ENCODE peak calls at places on chromosome 2, in eight cellular contexts. One of them, this sample, is unnamed.

GRCh38 chr2:47029737-47030524 is 114.3 kb upstream of the MCFD2 start:
- DNase-seq in hepatocyte: peak
- DNase-seq in CD4-positive, CD25-positive, alpha-beta regulatory T cell: no peak
- DNase-seq in mammary epithelial cell: peak
- DNase-seq in kidney: no peak
- DNase-seq in HFF-Myc: no peak
- DNase-seq in astrocyte: peak
- DNase-seq in psoas muscle: no peak
- DNase-seq in this sample: no peak

GRCh38 chr2:154140249-154141025 is 268.7 kb downstream of the GALNT13 start:
- DNase-seq in kidney: no peak
- DNase-seq in CD4-positive, CD25-positive, alpha-beta regulatory T cell: no peak
- DNase-seq in psoas muscle: no peak
- DNase-seq in mammary epithelial cell: no peak
- DNase-seq in hepatocyte: no peak
- DNase-seq in astrocyte: no peak
- DNase-seq in HFF-Myc: no peak
- DNase-seq in this sample: no peak

GRCh38 chr2:60525859-60526258 is 27.6 kb downstream of the BCL11A start:
- DNase-seq in HFF-Myc: no peak
- DNase-seq in mammary epithelial cell: no peak
- DNase-seq in astrocyte: no peak
- DNase-seq in psoas muscle: no peak
- DNase-seq in CD4-positive, CD25-positive, alpha-beta regulatory T cell: no peak
- DNase-seq in hepatocyte: no peak
- DNase-seq in kidney: no peak
- DNase-seq in this sample: no peak

GRCh38 chr2:44940612-44941464 is 664 bp upstream of the SIX3 start:
- DNase-seq in HFF-Myc: no peak
- DNase-seq in hepatocyte: no peak
- DNase-seq in mammary epithelial cell: no peak
- DNase-seq in astrocyte: no peak
- DNase-seq in CD4-positive, CD25-positive, alpha-beta regulatory T cell: no peak
- DNase-seq in psoas muscle: peak
- DNase-seq in kidney: no peak
- DNase-seq in this sample: no peak

GRCh38 chr2:176106636-176107539 is at the start of gene HOXD11:
- DNase-seq in HFF-Myc: no peak
- DNase-seq in mammary epithelial cell: peak
- DNase-seq in psoas muscle: no peak
- DNase-seq in CD4-positive, CD25-positive, alpha-beta regulatory T cell: no peak
- DNase-seq in kidney: peak
- DNase-seq in hepatocyte: no peak
- DNase-seq in astrocyte: no peak
- DNase-seq in this sample: no peak

GRCh38 chr2:16201876-16202642 is 261.7 kb downstream of the MYCN start:
- DNase-seq in mammary epithelial cell: peak
- DNase-seq in CD4-positive, CD25-positive, alpha-beta regulatory T cell: no peak
- DNase-seq in hepatocyte: no peak
- DNase-seq in psoas muscle: no peak
- DNase-seq in astrocyte: no peak
- DNase-seq in HFF-Myc: no peak
- DNase-seq in kidney: no peak
- DNase-seq in this sample: no peak

GRCh38 chr2:9738718-9739496 is 104.4 kb upstream of the TAF1B start:
- DNase-seq in HFF-Myc: no peak
- DNase-seq in astrocyte: no peak
- DNase-seq in kidney: no peak
- DNase-seq in mammary epithelial cell: no peak
- DNase-seq in psoas muscle: peak
- DNase-seq in CD4-positive, CD25-positive, alpha-beta regulatory T cell: no peak
- DNase-seq in hepatocyte: no peak
- DNase-seq in this sample: no peak

GRCh38 chr2:218261424-218262273 is 834 bp downstream of the GPBAR1 start:
- DNase-seq in CD4-positive, CD25-positive, alpha-beta regulatory T cell: no peak
- DNase-seq in psoas muscle: no peak
- DNase-seq in mammary epithelial cell: no peak
- DNase-seq in hepatocyte: peak
- DNase-seq in HFF-Myc: no peak
- DNase-seq in kidney: no peak
- DNase-seq in astrocyte: no peak
- DNase-seq in this sample: no peak

GRCh38 chr2:157480182-157480961 is 36.5 kb upstream of the CYTIP start:
- DNase-seq in HFF-Myc: no peak
- DNase-seq in psoas muscle: peak
- DNase-seq in kidney: peak
- DNase-seq in hepatocyte: no peak
- DNase-seq in CD4-positive, CD25-positive, alpha-beta regulatory T cell: no peak
- DNase-seq in astrocyte: no peak
- DNase-seq in mammary epithelial cell: peak
- DNase-seq in this sample: peak

GRCh38 chr2:9002637-9003365 is 683 bp downstream of the MBOAT2 start:
- DNase-seq in astrocyte: no peak
- DNase-seq in HFF-Myc: no peak
- DNase-seq in mammary epithelial cell: peak
- DNase-seq in CD4-positive, CD25-positive, alpha-beta regulatory T cell: no peak
- DNase-seq in psoas muscle: peak
- DNase-seq in hepatocyte: peak
- DNase-seq in kidney: peak
- DNase-seq in this sample: no peak

GRCh38 chr2:99140056-99140859 is 1.2 kb upstream of the C2orf15 start:
- DNase-seq in psoas muscle: no peak
- DNase-seq in CD4-positive, CD25-positive, alpha-beta regulatory T cell: no peak
- DNase-seq in mammary epithelial cell: no peak
- DNase-seq in HFF-Myc: no peak
- DNase-seq in hepatocyte: no peak
- DNase-seq in kidney: no peak
- DNase-seq in astrocyte: no peak
- DNase-seq in this sample: no peak

GRCh38 chr2:57617327-57617726 is 429.3 kb upstream of the VRK2 start:
- DNase-seq in psoas muscle: no peak
- DNase-seq in hepatocyte: no peak
- DNase-seq in astrocyte: no peak
- DNase-seq in CD4-positive, CD25-positive, alpha-beta regulatory T cell: no peak
- DNase-seq in HFF-Myc: no peak
- DNase-seq in mammary epithelial cell: no peak
- DNase-seq in kidney: no peak
- DNase-seq in this sample: no peak

GRCh38 chr2:109521233-109521632 is 92.5 kb downstream of the SEPTIN10 start:
- DNase-seq in astrocyte: no peak
- DNase-seq in hepatocyte: no peak
- DNase-seq in kidney: peak
- DNase-seq in CD4-positive, CD25-positive, alpha-beta regulatory T cell: no peak
- DNase-seq in HFF-Myc: no peak
- DNase-seq in psoas muscle: no peak
- DNase-seq in mammary epithelial cell: no peak
- DNase-seq in this sample: no peak

GRCh38 chr2:109514857-109515256 is 98.9 kb downstream of the SEPTIN10 start:
- DNase-seq in mammary epithelial cell: no peak
- DNase-seq in hepatocyte: no peak
- DNase-seq in astrocyte: no peak
- DNase-seq in HFF-Myc: no peak
- DNase-seq in kidney: no peak
- DNase-seq in psoas muscle: no peak
- DNase-seq in CD4-positive, CD25-positive, alpha-beta regulatory T cell: no peak
- DNase-seq in this sample: no peak

GRCh38 chr2:109516445-109517117 is 97.2 kb downstream of the SEPTIN10 start:
- DNase-seq in kidney: no peak
- DNase-seq in HFF-Myc: no peak
- DNase-seq in mammary epithelial cell: no peak
- DNase-seq in astrocyte: no peak
- DNase-seq in hepatocyte: peak
- DNase-seq in CD4-positive, CD25-positive, alpha-beta regulatory T cell: no peak
- DNase-seq in psoas muscle: no peak
- DNase-seq in this sample: no peak

GRCh38 chr2:109513749-109514588 is 99.8 kb downstream of the SEPTIN10 start:
- DNase-seq in astrocyte: peak
- DNase-seq in mammary epithelial cell: peak
- DNase-seq in kidney: no peak
- DNase-seq in HFF-Myc: peak
- DNase-seq in hepatocyte: peak
- DNase-seq in CD4-positive, CD25-positive, alpha-beta regulatory T cell: no peak
- DNase-seq in psoas muscle: no peak
- DNase-seq in this sample: peak

DNA sequence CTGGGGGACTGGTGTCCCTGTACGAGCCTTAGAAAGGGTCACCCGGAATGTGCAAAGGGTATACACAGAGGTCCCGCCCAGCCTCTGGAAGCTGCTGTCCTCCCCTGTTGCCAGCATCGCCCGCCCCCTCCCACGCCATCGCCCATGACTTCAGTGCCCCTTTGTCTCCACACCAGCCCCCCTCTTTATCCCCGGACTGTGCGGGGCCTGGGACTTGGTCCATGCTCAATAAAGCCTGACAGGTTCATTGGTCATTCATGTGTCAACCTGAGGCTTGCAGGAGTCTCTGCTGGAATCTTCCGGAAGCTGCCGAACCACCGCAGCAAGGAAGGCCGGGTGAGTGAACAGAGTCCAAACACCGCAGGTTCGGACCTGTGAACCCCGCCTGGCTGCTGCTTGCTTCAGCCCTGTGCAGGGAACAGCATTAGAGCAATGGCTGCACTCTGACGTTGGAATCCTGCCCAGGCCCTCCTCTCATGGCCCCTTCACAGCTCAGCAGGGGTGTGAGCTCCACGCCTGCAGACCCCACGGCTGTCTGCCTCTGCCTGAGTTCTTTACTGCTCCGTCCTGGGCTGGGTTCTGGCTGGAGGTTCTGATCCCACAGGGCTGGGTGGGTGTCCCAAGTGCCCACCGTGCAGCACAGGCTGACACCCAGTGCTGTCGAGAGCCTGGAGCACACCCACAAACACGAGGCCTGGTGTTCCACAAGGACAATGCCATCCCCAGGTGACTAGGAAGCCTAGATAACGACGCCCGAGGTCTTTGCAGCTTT is 96.5 kb downstream of the SEPTIN10 start:
- DNase-seq in astrocyte: no peak
- DNase-seq in hepatocyte: no peak
- DNase-seq in psoas muscle: peak
- DNase-seq in kidney: no peak
- DNase-seq in CD4-positive, CD25-positive, alpha-beta regulatory T cell: no peak
- DNase-seq in mammary epithelial cell: no peak
- DNase-seq in HFF-Myc: no peak
- DNase-seq in this sample: no peak
- H3K4me3 ChIP-seq in astrocyte: no peak
- H3K4me3 ChIP-seq in hepatocyte: no peak
- H3K4me3 ChIP-seq in psoas muscle: no peak
- H3K4me3 ChIP-seq in kidney: no peak
- H3K4me3 ChIP-seq in CD4-positive, CD25-positive, alpha-beta regulatory T cell: no peak
- H3K4me3 ChIP-seq in mammary epithelial cell: no peak
- H3K4me3 ChIP-seq in HFF-Myc: no peak
- H3K4me3 ChIP-seq in this sample: no peak

GRCh38 chr2:33134764-33135560 is 188.2 kb downstream of the LTBP1 start:
- DNase-seq in hepatocyte: no peak
- DNase-seq in mammary epithelial cell: no peak
- DNase-seq in CD4-positive, CD25-positive, alpha-beta regulatory T cell: no peak
- DNase-seq in kidney: no peak
- DNase-seq in psoas muscle: no peak
- DNase-seq in astrocyte: no peak
- DNase-seq in HFF-Myc: no peak
- DNase-seq in this sample: no peak
- H3K4me3 ChIP-seq in hepatocyte: no peak
- H3K4me3 ChIP-seq in mammary epithelial cell: peak
- H3K4me3 ChIP-seq in CD4-positive, CD25-positive, alpha-beta regulatory T cell: no peak
- H3K4me3 ChIP-seq in kidney: peak
- H3K4me3 ChIP-seq in psoas muscle: peak
- H3K4me3 ChIP-seq in astrocyte: peak
- H3K4me3 ChIP-seq in HFF-Myc: peak
- H3K4me3 ChIP-seq in this sample: peak

DNA sequence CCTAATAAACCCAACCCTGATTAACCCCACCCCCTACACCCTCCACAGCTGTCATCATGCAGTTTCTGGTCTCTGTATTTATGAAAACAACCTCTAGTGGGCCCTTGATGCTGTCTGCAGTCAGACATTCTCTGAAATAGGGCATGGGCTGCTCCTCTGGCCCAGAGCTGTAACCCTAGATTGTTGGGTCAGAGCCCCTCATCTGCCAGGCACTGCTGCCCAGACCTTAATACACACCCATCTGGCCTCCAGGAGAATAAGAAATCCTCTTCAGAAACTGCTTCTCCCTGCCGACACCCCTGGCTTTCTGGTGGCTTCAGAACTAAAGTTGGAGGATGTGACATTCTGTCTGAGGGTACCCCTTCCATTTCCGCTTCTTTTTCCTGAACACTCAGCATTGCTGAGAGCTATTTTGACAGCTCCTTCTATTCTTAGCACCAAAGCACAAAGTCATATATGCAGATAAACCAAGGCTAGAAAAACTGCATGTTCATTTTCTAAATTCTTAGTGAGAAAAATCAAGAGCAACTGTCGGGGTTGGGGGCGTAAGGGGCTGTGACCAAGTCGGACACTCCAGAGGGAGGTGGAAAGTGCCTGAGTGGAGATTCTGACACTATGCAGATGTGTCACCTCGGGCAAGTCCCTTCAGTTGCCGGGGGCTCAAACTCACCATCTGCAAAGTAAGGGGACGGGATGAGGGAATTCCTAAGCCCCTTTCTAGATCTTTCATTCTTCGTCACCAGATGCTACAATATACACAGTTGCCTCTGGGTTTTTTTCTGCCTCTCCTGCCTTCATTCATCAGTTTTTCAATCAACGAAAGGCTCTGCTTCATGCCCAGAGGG is 28.7 kb downstream of the SRSF7 start:
- DNase-seq in mammary epithelial cell: no peak
- DNase-seq in CD4-positive, CD25-positive, alpha-beta regulatory T cell: no peak
- DNase-seq in astrocyte: no peak
- DNase-seq in psoas muscle: no peak
- DNase-seq in kidney: no peak
- DNase-seq in hepatocyte: no peak
- DNase-seq in HFF-Myc: no peak
- DNase-seq in this sample: no peak
- H3K4me3 ChIP-seq in mammary epithelial cell: no peak
- H3K4me3 ChIP-seq in CD4-positive, CD25-positive, alpha-beta regulatory T cell: peak
- H3K4me3 ChIP-seq in astrocyte: no peak
- H3K4me3 ChIP-seq in psoas muscle: peak
- H3K4me3 ChIP-seq in kidney: no peak
- H3K4me3 ChIP-seq in hepatocyte: no peak
- H3K4me3 ChIP-seq in HFF-Myc: no peak
- H3K4me3 ChIP-seq in this sample: no peak

GRCh38 chr2:173958198-173958846 is 6.9 kb downstream of the SP3 start:
- DNase-seq in HFF-Myc: no peak
- DNase-seq in mammary epithelial cell: no peak
- DNase-seq in psoas muscle: no peak
- DNase-seq in CD4-positive, CD25-positive, alpha-beta regulatory T cell: no peak
- DNase-seq in hepatocyte: no peak
- DNase-seq in astrocyte: no peak
- DNase-seq in kidney: no peak
- DNase-seq in this sample: no peak

GRCh38 chr2:173959358-173959884 is 5.8 kb downstream of the SP3 start:
- DNase-seq in mammary epithelial cell: no peak
- DNase-seq in hepatocyte: no peak
- DNase-seq in kidney: no peak
- DNase-seq in astrocyte: no peak
- DNase-seq in HFF-Myc: no peak
- DNase-seq in psoas muscle: no peak
- DNase-seq in CD4-positive, CD25-positive, alpha-beta regulatory T cell: no peak
- DNase-seq in this sample: no peak

GRCh38 chr2:173962036-173962435 is 3.1 kb downstream of the SP3 start:
- DNase-seq in hepatocyte: no peak
- DNase-seq in mammary epithelial cell: no peak
- DNase-seq in kidney: no peak
- DNase-seq in astrocyte: no peak
- DNase-seq in HFF-Myc: no peak
- DNase-seq in CD4-positive, CD25-positive, alpha-beta regulatory T cell: no peak
- DNase-seq in psoas muscle: no peak
- DNase-seq in this sample: no peak

GRCh38 chr2:173961346-173961705 is 3.8 kb downstream of the SP3 start:
- DNase-seq in kidney: no peak
- DNase-seq in astrocyte: no peak
- DNase-seq in hepatocyte: no peak
- DNase-seq in psoas muscle: no peak
- DNase-seq in CD4-positive, CD25-positive, alpha-beta regulatory T cell: no peak
- DNase-seq in mammary epithelial cell: no peak
- DNase-seq in HFF-Myc: no peak
- DNase-seq in this sample: no peak

GRCh38 chr2:173959909-173960308 is 5.3 kb downstream of the SP3 start:
- DNase-seq in hepatocyte: no peak
- DNase-seq in astrocyte: no peak
- DNase-seq in psoas muscle: no peak
- DNase-seq in HFF-Myc: no peak
- DNase-seq in CD4-positive, CD25-positive, alpha-beta regulatory T cell: no peak
- DNase-seq in mammary epithelial cell: no peak
- DNase-seq in kidney: no peak
- DNase-seq in this sample: no peak
- H3K4me3 ChIP-seq in hepatocyte: no peak
- H3K4me3 ChIP-seq in astrocyte: no peak
- H3K4me3 ChIP-seq in psoas muscle: peak
- H3K4me3 ChIP-seq in HFF-Myc: no peak
- H3K4me3 ChIP-seq in CD4-positive, CD25-positive, alpha-beta regulatory T cell: peak
- H3K4me3 ChIP-seq in mammary epithelial cell: no peak
- H3K4me3 ChIP-seq in kidney: no peak
- H3K4me3 ChIP-seq in this sample: no peak